ENCODE peak calls at places on chromosomes 3 and 15, in nine cellular contexts. One of them, this sample, is unnamed.

GRCh38 chr3:71872256-71872655 is 87.3 kb upstream of the PROK2 start:
- DNase-seq in stomach: no peak
- DNase-seq in tibial artery: no peak
- DNase-seq in HCT116: no peak
- DNase-seq in AG09319: peak
- DNase-seq in mesothelial cell of epicardium: no peak
- DNase-seq in thoracic aorta: no peak
- DNase-seq in fibroblast of mammary gland: no peak
- DNase-seq in ovary: no peak
- DNase-seq in this sample: no peak

GRCh38 chr3:42960781-42961180 is 18.3 kb upstream of the GASK1A start:
- DNase-seq in stomach: no peak
- DNase-seq in tibial artery: no peak
- DNase-seq in HCT116: no peak
- DNase-seq in AG09319: no peak
- DNase-seq in mesothelial cell of epicardium: no peak
- DNase-seq in thoracic aorta: no peak
- DNase-seq in fibroblast of mammary gland: no peak
- DNase-seq in ovary: no peak
- DNase-seq in this sample: no peak

GRCh38 chr15:58697220-58697619 is 52.3 kb downstream of the ADAM10 start:
- DNase-seq in stomach: no peak
- DNase-seq in tibial artery: no peak
- DNase-seq in HCT116: no peak
- DNase-seq in AG09319: no peak
- DNase-seq in mesothelial cell of epicardium: no peak
- DNase-seq in thoracic aorta: no peak
- DNase-seq in fibroblast of mammary gland: no peak
- DNase-seq in ovary: no peak
- DNase-seq in this sample: no peak

GRCh38 chr3:124927454-124928079 is 7.0 kb downstream of the MUC13 start:
- DNase-seq in stomach: no peak
- DNase-seq in tibial artery: no peak
- DNase-seq in HCT116: no peak
- DNase-seq in AG09319: no peak
- DNase-seq in mesothelial cell of epicardium: no peak
- DNase-seq in thoracic aorta: no peak
- DNase-seq in fibroblast of mammary gland: no peak
- DNase-seq in ovary: no peak
- DNase-seq in this sample: no peak

GRCh38 chr3:4950351-4950784 is 28.9 kb upstream of the BHLHE40 start:
- DNase-seq in stomach: no peak
- DNase-seq in tibial artery: peak
- DNase-seq in HCT116: no peak
- DNase-seq in AG09319: no peak
- DNase-seq in mesothelial cell of epicardium: no peak
- DNase-seq in thoracic aorta: no peak
- DNase-seq in fibroblast of mammary gland: no peak
- DNase-seq in ovary: peak
- DNase-seq in this sample: no peak

GRCh38 chr3:149790265-149790664 is 2.1 kb downstream of the ANKUB1 start:
- DNase-seq in stomach: no peak
- DNase-seq in tibial artery: no peak
- DNase-seq in HCT116: no peak
- DNase-seq in AG09319: no peak
- DNase-seq in mesothelial cell of epicardium: no peak
- DNase-seq in thoracic aorta: no peak
- DNase-seq in fibroblast of mammary gland: peak
- DNase-seq in ovary: no peak
- DNase-seq in this sample: no peak

GRCh38 chr3:25837038-25837437 is 47.1 kb downstream of the OXSM start:
- DNase-seq in stomach: no peak
- DNase-seq in tibial artery: no peak
- DNase-seq in HCT116: no peak
- DNase-seq in AG09319: no peak
- DNase-seq in mesothelial cell of epicardium: no peak
- DNase-seq in thoracic aorta: no peak
- DNase-seq in fibroblast of mammary gland: no peak
- DNase-seq in ovary: no peak
- DNase-seq in this sample: no peak

GRCh38 chr3:195873971-195874370 is 34.4 kb downstream of the TNK2 start:
- DNase-seq in stomach: peak
- DNase-seq in tibial artery: no peak
- DNase-seq in HCT116: no peak
- DNase-seq in AG09319: no peak
- DNase-seq in mesothelial cell of epicardium: no peak
- DNase-seq in thoracic aorta: no peak
- DNase-seq in fibroblast of mammary gland: peak
- DNase-seq in ovary: no peak
- DNase-seq in this sample: no peak

GRCh38 chr3:183959214-183959613 is 58.5 kb downstream of the ABCC5 start:
- DNase-seq in stomach: no peak
- DNase-seq in tibial artery: no peak
- DNase-seq in HCT116: peak
- DNase-seq in AG09319: no peak
- DNase-seq in mesothelial cell of epicardium: no peak
- DNase-seq in thoracic aorta: no peak
- DNase-seq in fibroblast of mammary gland: no peak
- DNase-seq in ovary: no peak
- DNase-seq in this sample: no peak

GRCh38 chr3:18372786-18373405 is 52.2 kb downstream of the SATB1 start:
- DNase-seq in stomach: no peak
- DNase-seq in tibial artery: no peak
- DNase-seq in HCT116: no peak
- DNase-seq in AG09319: no peak
- DNase-seq in mesothelial cell of epicardium: no peak
- DNase-seq in thoracic aorta: no peak
- DNase-seq in fibroblast of mammary gland: no peak
- DNase-seq in ovary: no peak
- DNase-seq in this sample: no peak

GRCh38 chr3:188554404-188554803 is 400.4 kb downstream of the LPP start:
- DNase-seq in stomach: no peak
- DNase-seq in tibial artery: no peak
- DNase-seq in HCT116: no peak
- DNase-seq in AG09319: no peak
- DNase-seq in mesothelial cell of epicardium: no peak
- DNase-seq in thoracic aorta: no peak
- DNase-seq in fibroblast of mammary gland: peak
- DNase-seq in ovary: no peak
- DNase-seq in this sample: peak

GRCh38 chr15:94924057-94924456 is 692.7 kb downstream of the MCTP2 start:
- DNase-seq in stomach: no peak
- DNase-seq in tibial artery: peak
- DNase-seq in HCT116: no peak
- DNase-seq in AG09319: no peak
- DNase-seq in mesothelial cell of epicardium: no peak
- DNase-seq in thoracic aorta: peak
- DNase-seq in fibroblast of mammary gland: no peak
- DNase-seq in ovary: no peak
- DNase-seq in this sample: no peak

GRCh38 chr3:55486857-55487375 is at the start of gene WNT5A:
- DNase-seq in stomach: no peak
- DNase-seq in tibial artery: no peak
- DNase-seq in HCT116: no peak
- DNase-seq in AG09319: no peak
- DNase-seq in mesothelial cell of epicardium: peak
- DNase-seq in thoracic aorta: no peak
- DNase-seq in fibroblast of mammary gland: peak
- DNase-seq in ovary: peak
- DNase-seq in this sample: no peak

GRCh38 chr3:127462111-127462655 is 128.3 kb downstream of the TPRA1 start:
- DNase-seq in stomach: no peak
- DNase-seq in tibial artery: no peak
- DNase-seq in HCT116: no peak
- DNase-seq in AG09319: no peak
- DNase-seq in mesothelial cell of epicardium: no peak
- DNase-seq in thoracic aorta: no peak
- DNase-seq in fibroblast of mammary gland: no peak
- DNase-seq in ovary: no peak
- DNase-seq in this sample: no peak

GRCh38 chr3:70889162-70890045 is 577.0 kb upstream of the MDFIC2 start:
- DNase-seq in stomach: no peak
- DNase-seq in tibial artery: no peak
- DNase-seq in HCT116: no peak
- DNase-seq in AG09319: no peak
- DNase-seq in mesothelial cell of epicardium: no peak
- DNase-seq in thoracic aorta: peak
- DNase-seq in fibroblast of mammary gland: peak
- DNase-seq in ovary: no peak
- DNase-seq in this sample: no peak

GRCh38 chr15:60070838-60071493 is 66.9 kb downstream of the FOXB1 start:
- DNase-seq in stomach: no peak
- DNase-seq in tibial artery: no peak
- DNase-seq in HCT116: no peak
- DNase-seq in AG09319: no peak
- DNase-seq in mesothelial cell of epicardium: no peak
- DNase-seq in thoracic aorta: no peak
- DNase-seq in fibroblast of mammary gland: peak
- DNase-seq in ovary: no peak
- DNase-seq in this sample: peak

DNA sequence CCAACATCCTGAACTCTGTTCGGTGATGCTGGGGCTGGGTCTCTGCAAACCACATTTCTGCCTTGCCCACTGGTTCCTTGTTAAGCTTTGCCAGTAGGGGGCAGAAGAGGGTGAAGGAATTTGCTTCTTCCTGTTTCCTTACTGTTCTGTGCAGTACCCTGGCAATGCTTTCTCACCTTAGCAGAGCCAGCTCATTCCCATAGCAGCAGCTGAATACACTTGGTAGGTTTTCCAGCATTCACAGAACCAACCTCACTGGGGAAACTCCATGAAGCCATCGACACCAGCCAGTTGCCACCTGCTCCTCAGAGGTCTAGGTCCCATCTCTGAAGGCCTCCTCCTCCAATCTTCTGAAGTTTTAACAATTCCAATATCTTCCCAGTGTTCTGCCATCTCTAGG is 308.4 kb downstream of the PDCD6IP start:
- DNase-seq in stomach: peak
- DNase-seq in tibial artery: no peak
- DNase-seq in HCT116: peak
- DNase-seq in AG09319: no peak
- DNase-seq in mesothelial cell of epicardium: no peak
- DNase-seq in thoracic aorta: no peak
- DNase-seq in fibroblast of mammary gland: no peak
- DNase-seq in ovary: no peak
- DNase-seq in this sample: no peak
- TF ChIP-seq CTCF in stomach: peak
- TF ChIP-seq CTCF in tibial artery: peak
- TF ChIP-seq CTCF in HCT116: peak
- TF ChIP-seq CTCF in AG09319: peak
- TF ChIP-seq CTCF in mesothelial cell of epicardium: peak
- TF ChIP-seq CTCF in thoracic aorta: peak
- TF ChIP-seq CTCF in fibroblast of mammary gland: peak
- TF ChIP-seq CTCF in ovary: no peak
- TF ChIP-seq CTCF in this sample: peak

DNA sequence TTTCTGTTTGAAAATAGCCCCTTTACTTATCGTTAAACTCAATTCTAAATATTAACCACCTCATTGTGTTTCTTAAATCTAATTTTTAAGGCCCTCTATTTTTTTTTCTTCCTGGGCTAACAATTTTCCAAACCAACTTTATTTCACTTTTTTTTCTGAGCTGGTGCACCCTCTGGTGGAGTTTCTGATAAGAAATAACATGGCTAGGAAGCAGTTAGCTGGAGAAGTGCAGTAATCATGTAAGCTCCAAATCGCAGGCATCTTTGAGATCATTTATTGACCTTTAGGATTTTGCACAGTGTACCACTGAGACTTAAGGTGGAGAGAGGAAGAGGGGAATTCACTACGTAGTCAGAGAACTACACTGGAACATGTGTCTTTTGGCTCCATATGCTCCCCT is 6.4 kb downstream of the TMEM207 start:
- DNase-seq in stomach: no peak
- DNase-seq in tibial artery: no peak
- DNase-seq in HCT116: no peak
- DNase-seq in AG09319: no peak
- DNase-seq in mesothelial cell of epicardium: no peak
- DNase-seq in thoracic aorta: no peak
- DNase-seq in fibroblast of mammary gland: peak
- DNase-seq in ovary: no peak
- DNase-seq in this sample: no peak
- TF ChIP-seq CTCF in stomach: no peak
- TF ChIP-seq CTCF in tibial artery: no peak
- TF ChIP-seq CTCF in HCT116: peak
- TF ChIP-seq CTCF in AG09319: peak
- TF ChIP-seq CTCF in mesothelial cell of epicardium: no peak
- TF ChIP-seq CTCF in thoracic aorta: no peak
- TF ChIP-seq CTCF in fibroblast of mammary gland: peak
- TF ChIP-seq CTCF in ovary: no peak
- TF ChIP-seq CTCF in this sample: peak

GRCh38 chr3:40782086-40782721 is 257.4 kb downstream of the ZNF621 start:
- DNase-seq in stomach: no peak
- DNase-seq in tibial artery: no peak
- DNase-seq in HCT116: no peak
- DNase-seq in AG09319: no peak
- DNase-seq in mesothelial cell of epicardium: no peak
- DNase-seq in thoracic aorta: no peak
- DNase-seq in fibroblast of mammary gland: peak
- DNase-seq in ovary: no peak
- DNase-seq in this sample: no peak
- TF ChIP-seq CTCF in stomach: no peak
- TF ChIP-seq CTCF in tibial artery: no peak
- TF ChIP-seq CTCF in HCT116: peak
- TF ChIP-seq CTCF in AG09319: no peak
- TF ChIP-seq CTCF in mesothelial cell of epicardium: no peak
- TF ChIP-seq CTCF in thoracic aorta: no peak
- TF ChIP-seq CTCF in fibroblast of mammary gland: peak
- TF ChIP-seq CTCF in ovary: no peak
- TF ChIP-seq CTCF in this sample: no peak

DNA sequence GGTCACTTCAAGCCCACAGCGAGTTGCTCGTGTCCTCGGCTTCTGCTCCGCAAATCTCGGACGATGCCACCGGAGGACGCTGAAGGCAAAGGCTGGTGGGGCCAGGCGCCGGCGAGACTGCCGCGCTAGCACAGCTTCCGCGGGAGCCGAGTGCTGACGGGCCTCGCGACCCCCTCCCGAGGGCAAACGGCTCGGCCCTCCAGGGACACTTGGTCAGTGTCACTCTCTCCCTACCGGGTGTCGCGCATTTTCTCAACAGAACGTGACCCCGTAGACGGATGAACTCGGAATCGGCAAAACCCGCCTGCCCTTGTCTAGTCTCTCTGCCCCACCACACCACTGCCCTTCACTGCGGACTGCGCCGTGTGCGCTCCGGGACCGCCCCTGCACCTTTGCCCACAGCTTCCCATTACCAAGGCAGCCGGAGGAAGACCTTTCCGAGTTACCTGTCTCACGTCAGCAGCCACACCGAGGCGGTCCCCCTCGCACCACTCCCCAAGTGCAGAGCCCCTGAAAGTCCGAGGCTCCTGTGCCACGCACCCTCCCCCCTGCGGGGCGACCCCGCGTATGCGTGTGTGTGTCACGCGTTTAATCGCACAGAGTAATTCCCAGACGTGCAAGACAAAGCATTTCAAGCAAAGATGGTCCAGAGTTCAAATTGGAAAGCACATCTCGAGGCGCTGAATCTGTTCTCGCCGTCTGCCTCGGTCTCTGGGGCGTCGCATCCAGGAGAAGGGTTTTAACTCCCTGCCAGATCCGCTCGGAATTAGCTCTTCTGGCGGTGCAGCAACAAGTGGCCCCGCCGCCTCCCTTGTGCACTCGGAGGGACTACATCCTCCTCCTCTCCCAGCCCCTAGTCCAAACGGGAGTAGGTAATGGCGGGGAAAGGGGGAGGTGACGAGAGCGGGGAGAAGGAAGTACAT is 245.0 kb upstream of the TOPAZ1 start:
- DNase-seq in stomach: no peak
- DNase-seq in tibial artery: no peak
- DNase-seq in HCT116: no peak
- DNase-seq in AG09319: no peak
- DNase-seq in mesothelial cell of epicardium: no peak
- DNase-seq in thoracic aorta: no peak
- DNase-seq in fibroblast of mammary gland: peak
- DNase-seq in ovary: no peak
- DNase-seq in this sample: peak
- TF ChIP-seq CTCF in stomach: no peak
- TF ChIP-seq CTCF in tibial artery: no peak
- TF ChIP-seq CTCF in HCT116: no peak
- TF ChIP-seq CTCF in AG09319: peak
- TF ChIP-seq CTCF in mesothelial cell of epicardium: no peak
- TF ChIP-seq CTCF in thoracic aorta: no peak
- TF ChIP-seq CTCF in fibroblast of mammary gland: peak
- TF ChIP-seq CTCF in ovary: no peak
- TF ChIP-seq CTCF in this sample: peak